ENCODE peak calls at places on chromosomes 16 and 17, in four cellular contexts. O is A549; N is AML-193; B is activated T-cell treated with anti-CD3 and anti-CD28 coated beads, Interleukin-2, amount 50 U/mL, for 72 hours. T is an unnamed sample.

GRCh38 chr17:80203448-80204092 is 16.6 kb downstream of the SGSH start:
- DNase-seq in O (no peak), N (no peak), B (no peak), T (no peak)

GRCh38 chr16:1288813-1289479 is 20.5 kb upstream of the UBE2I start:
- DNase-seq in O (no peak), N (no peak), B (peak; percentile 31), T (no peak)

GRCh38 chr17:5011928-5012327 is 14.2 kb downstream of the KIF1C start:
- DNase-seq in N (no peak), B (peak; percentile 56), O (no peak), T (peak; percentile 61)

GRCh38 chr16:72312862-72313261 is 140.9 kb upstream of the PMFBP1 start:
- DNase-seq in B (no peak), O (no peak), N (no peak), T (no peak)

GRCh38 chr17:80773243-80773991 is 218.2 kb upstream of the CHMP6 start:
- DNase-seq in B (no peak), N (no peak), O (no peak), T (no peak)

GRCh38 chr17:1577186-1577585 is 14.6 kb upstream of the PITPNA start:
- DNase-seq in O (peak; percentile 49), N (peak; percentile 77), B (no peak), T (peak; percentile 62)

GRCh38 chr17:48194097-48194550 is 86.6 kb downstream of the SNX11 start:
- DNase-seq in N (no peak), O (peak; percentile 41), B (no peak), T (no peak)

GRCh38 chr17:36808181-36808661 is 129.1 kb upstream of the LHX1 start:
- DNase-seq in B (no peak), N (no peak), O (no peak), T (no peak)

GRCh38 chr17:63701477-63702222 is 1.7 kb upstream of the LIMD2 start:
- DNase-seq in O (no peak), N (peak; percentile 75), B (peak; percentile 81), T (peak; percentile 69)

GRCh38 chr16:3363793-3364192 is 8.1 kb downstream of the OR2C1 start:
- DNase-seq in O (peak; percentile 37), B (no peak), N (peak; percentile 10), T (no peak)

GRCh38 chr17:8012996-8013640 is 10.7 kb downstream of the GUCY2D start:
- DNase-seq in B (no peak), O (no peak), N (no peak), T (no peak)

GRCh38 chr17:82439194-82439828 is 11.2 kb downstream of the CYBC1 start:
- DNase-seq in N (no peak), B (no peak), O (no peak), T (no peak)

GRCh38 chr17:82751571-82752370 is at the start of gene TBCD:
- DNase-seq in N (peak; percentile 79), B (peak; percentile 88), O (peak; percentile 94), T (peak; percentile 94)

GRCh38 chr17:47120521-47121095 is 68.5 kb downstream of the CDC27 start:
- DNase-seq in N (no peak), O (no peak), B (no peak), T (no peak)

GRCh38 chr17:13346996-13347762 is 254.6 kb downstream of the HS3ST3A1 start:
- DNase-seq in N (no peak), O (peak; percentile 79), B (peak; percentile 16), T (no peak)

GRCh38 chr17:46777943-46778915 is 40.3 kb downstream of the WNT3 start:
- DNase-seq in O (peak; percentile 36), B (no peak), N (no peak), T (no peak)

GRCh38 chr16:1282275-1282995 is 26.6 kb downstream of the TPSD1 start:
- DNase-seq in N (no peak), O (no peak), B (no peak), T (no peak)

GRCh38 chr17:57838453-57838852 is 11.4 kb downstream of the MRPS23 start:
- DNase-seq in B (no peak), N (no peak), O (no peak), T (no peak)

GRCh38 chr17:39196820-39197331 is 593 bp downstream of the CACNB1 start:
- DNase-seq in O (peak; percentile 62), B (no peak), N (no peak), T (no peak)

GRCh38 chr17:35694906-35695305 is 36.5 kb upstream of the RASL10B start:
- DNase-seq in N (no peak), O (no peak), B (no peak), T (no peak)

GRCh38 chr17:40452074-40452787 is 9.0 kb downstream of the IGFBP4 start:
- DNase-seq in N (no peak), B (no peak), O (peak; percentile 67), T (no peak)